ENCODE peak calls at places on chromosome 13, in seven cellular contexts. One of them, this sample, is unnamed.
A peak's percentile ranks its signal among the peaks of the same experiment; 100 is the strongest.

GRCh38 chr13:92463134-92463533 is 763.5 kb upstream of the GPC6 start:
- DNase-seq in NCI-H2081 treated with DMSO at 0.1 percent for 48 hours: peak; percentile 71
- DNase-seq in stimulated activated CD4-positive, alpha-beta T cell treated with anti-CD3 and anti-CD28 coated beads, TNF-alpha, amount 100 ng/mL, for 4 hours: no peak
- DNase-seq in omental fat pad: no peak
- DNase-seq in astrocyte: no peak
- DNase-seq in mesenteric fat pad: no peak
- DNase-seq in renal cortical epithelial cell: no peak
- DNase-seq in this sample: no peak

GRCh38 chr13:106616729-106617128 is 48.8 kb upstream of the ARGLU1 start:
- DNase-seq in NCI-H2081 treated with DMSO at 0.1 percent for 48 hours: no peak
- DNase-seq in omental fat pad: no peak
- DNase-seq in mesenteric fat pad: no peak
- DNase-seq in renal cortical epithelial cell: no peak
- DNase-seq in astrocyte: no peak
- DNase-seq in stimulated activated CD4-positive, alpha-beta T cell treated with anti-CD3 and anti-CD28 coated beads, TNF-alpha, amount 100 ng/mL, for 4 hours: no peak
- DNase-seq in this sample: no peak

GRCh38 chr13:113051641-113052040 is 54.0 kb upstream of the F7 start:
- DNase-seq in omental fat pad: no peak
- DNase-seq in astrocyte: no peak
- DNase-seq in NCI-H2081 treated with DMSO at 0.1 percent for 48 hours: no peak
- DNase-seq in mesenteric fat pad: no peak
- DNase-seq in renal cortical epithelial cell: no peak
- DNase-seq in stimulated activated CD4-positive, alpha-beta T cell treated with anti-CD3 and anti-CD28 coated beads, TNF-alpha, amount 100 ng/mL, for 4 hours: no peak
- DNase-seq in this sample: no peak

GRCh38 chr13:98938801-98939200 is 39.1 kb downstream of the DOCK9 start:
- DNase-seq in omental fat pad: no peak
- DNase-seq in astrocyte: no peak
- DNase-seq in renal cortical epithelial cell: no peak
- DNase-seq in NCI-H2081 treated with DMSO at 0.1 percent for 48 hours: no peak
- DNase-seq in mesenteric fat pad: no peak
- DNase-seq in stimulated activated CD4-positive, alpha-beta T cell treated with anti-CD3 and anti-CD28 coated beads, TNF-alpha, amount 100 ng/mL, for 4 hours: no peak
- DNase-seq in this sample: peak; percentile 63

GRCh38 chr13:75050419-75051066 is 431.4 kb downstream of the TBC1D4 start:
- DNase-seq in stimulated activated CD4-positive, alpha-beta T cell treated with anti-CD3 and anti-CD28 coated beads, TNF-alpha, amount 100 ng/mL, for 4 hours: no peak
- DNase-seq in omental fat pad: no peak
- DNase-seq in mesenteric fat pad: no peak
- DNase-seq in renal cortical epithelial cell: peak; percentile 88
- DNase-seq in NCI-H2081 treated with DMSO at 0.1 percent for 48 hours: no peak
- DNase-seq in astrocyte: peak; percentile 84
- DNase-seq in this sample: no peak

GRCh38 chr13:82625753-82626152 is 1256.5 kb downstream of the SLITRK1 start:
- DNase-seq in NCI-H2081 treated with DMSO at 0.1 percent for 48 hours: no peak
- DNase-seq in mesenteric fat pad: no peak
- DNase-seq in stimulated activated CD4-positive, alpha-beta T cell treated with anti-CD3 and anti-CD28 coated beads, TNF-alpha, amount 100 ng/mL, for 4 hours: no peak
- DNase-seq in omental fat pad: no peak
- DNase-seq in astrocyte: no peak
- DNase-seq in renal cortical epithelial cell: no peak
- DNase-seq in this sample: no peak

GRCh38 chr13:51643114-51643881 is 59.0 kb downstream of the WDFY2 start:
- DNase-seq in stimulated activated CD4-positive, alpha-beta T cell treated with anti-CD3 and anti-CD28 coated beads, TNF-alpha, amount 100 ng/mL, for 4 hours: no peak
- DNase-seq in mesenteric fat pad: no peak
- DNase-seq in omental fat pad: no peak
- DNase-seq in renal cortical epithelial cell: peak; percentile 94
- DNase-seq in astrocyte: peak; percentile 93
- DNase-seq in NCI-H2081 treated with DMSO at 0.1 percent for 48 hours: no peak
- DNase-seq in this sample: no peak

GRCh38 chr13:40980466-40980865 is 38.6 kb downstream of the ELF1 start:
- DNase-seq in mesenteric fat pad: no peak
- DNase-seq in renal cortical epithelial cell: no peak
- DNase-seq in omental fat pad: no peak
- DNase-seq in astrocyte: no peak
- DNase-seq in stimulated activated CD4-positive, alpha-beta T cell treated with anti-CD3 and anti-CD28 coated beads, TNF-alpha, amount 100 ng/mL, for 4 hours: no peak
- DNase-seq in NCI-H2081 treated with DMSO at 0.1 percent for 48 hours: no peak
- DNase-seq in this sample: no peak

GRCh38 chr13:85028035-85028434 is 771.2 kb downstream of the SLITRK6 start:
- DNase-seq in stimulated activated CD4-positive, alpha-beta T cell treated with anti-CD3 and anti-CD28 coated beads, TNF-alpha, amount 100 ng/mL, for 4 hours: no peak
- DNase-seq in mesenteric fat pad: no peak
- DNase-seq in NCI-H2081 treated with DMSO at 0.1 percent for 48 hours: no peak
- DNase-seq in renal cortical epithelial cell: no peak
- DNase-seq in omental fat pad: no peak
- DNase-seq in astrocyte: no peak
- DNase-seq in this sample: no peak

GRCh38 chr13:109243311-109243951 is 543.0 kb downstream of the IRS2 start:
- DNase-seq in omental fat pad: no peak
- DNase-seq in NCI-H2081 treated with DMSO at 0.1 percent for 48 hours: no peak
- DNase-seq in mesenteric fat pad: no peak
- DNase-seq in stimulated activated CD4-positive, alpha-beta T cell treated with anti-CD3 and anti-CD28 coated beads, TNF-alpha, amount 100 ng/mL, for 4 hours: no peak
- DNase-seq in renal cortical epithelial cell: peak; percentile 94
- DNase-seq in astrocyte: peak; percentile 97
- DNase-seq in this sample: no peak

GRCh38 chr13:80341098-80341701 is at the start of gene SPRY2:
- DNase-seq in stimulated activated CD4-positive, alpha-beta T cell treated with anti-CD3 and anti-CD28 coated beads, TNF-alpha, amount 100 ng/mL, for 4 hours: no peak
- DNase-seq in renal cortical epithelial cell: peak; percentile 90
- DNase-seq in NCI-H2081 treated with DMSO at 0.1 percent for 48 hours: peak; percentile 22
- DNase-seq in mesenteric fat pad: peak; percentile 96
- DNase-seq in astrocyte: peak; percentile 95
- DNase-seq in omental fat pad: peak; percentile 81
- DNase-seq in this sample: peak; percentile 85

GRCh38 chr13:51681037-51681678 is 96.9 kb downstream of the WDFY2 start:
- DNase-seq in omental fat pad: no peak
- DNase-seq in stimulated activated CD4-positive, alpha-beta T cell treated with anti-CD3 and anti-CD28 coated beads, TNF-alpha, amount 100 ng/mL, for 4 hours: no peak
- DNase-seq in mesenteric fat pad: no peak
- DNase-seq in NCI-H2081 treated with DMSO at 0.1 percent for 48 hours: no peak
- DNase-seq in astrocyte: peak; percentile 86
- DNase-seq in renal cortical epithelial cell: peak; percentile 69
- DNase-seq in this sample: no peak

GRCh38 chr13:106814389-106814903 is 246.5 kb upstream of the ARGLU1 start:
- DNase-seq in NCI-H2081 treated with DMSO at 0.1 percent for 48 hours: no peak
- DNase-seq in stimulated activated CD4-positive, alpha-beta T cell treated with anti-CD3 and anti-CD28 coated beads, TNF-alpha, amount 100 ng/mL, for 4 hours: no peak
- DNase-seq in mesenteric fat pad: no peak
- DNase-seq in renal cortical epithelial cell: no peak
- DNase-seq in astrocyte: no peak
- DNase-seq in omental fat pad: no peak
- DNase-seq in this sample: no peak

GRCh38 chr13:33057019-33057785 is 41.0 kb downstream of the KL start:
- DNase-seq in stimulated activated CD4-positive, alpha-beta T cell treated with anti-CD3 and anti-CD28 coated beads, TNF-alpha, amount 100 ng/mL, for 4 hours: no peak
- DNase-seq in renal cortical epithelial cell: peak; percentile 19
- DNase-seq in astrocyte: no peak
- DNase-seq in mesenteric fat pad: no peak
- DNase-seq in NCI-H2081 treated with DMSO at 0.1 percent for 48 hours: no peak
- DNase-seq in omental fat pad: no peak
- DNase-seq in this sample: no peak

GRCh38 chr13:96036515-96036914 is 16.7 kb downstream of the UGGT2 start:
- DNase-seq in astrocyte: no peak
- DNase-seq in NCI-H2081 treated with DMSO at 0.1 percent for 48 hours: no peak
- DNase-seq in mesenteric fat pad: no peak
- DNase-seq in renal cortical epithelial cell: no peak
- DNase-seq in omental fat pad: no peak
- DNase-seq in stimulated activated CD4-positive, alpha-beta T cell treated with anti-CD3 and anti-CD28 coated beads, TNF-alpha, amount 100 ng/mL, for 4 hours: no peak
- DNase-seq in this sample: no peak

GRCh38 chr13:32940601-32941000 is 75.6 kb upstream of the KL start:
- DNase-seq in omental fat pad: no peak
- DNase-seq in renal cortical epithelial cell: peak; percentile 47
- DNase-seq in astrocyte: peak; percentile 30
- DNase-seq in NCI-H2081 treated with DMSO at 0.1 percent for 48 hours: no peak
- DNase-seq in mesenteric fat pad: no peak
- DNase-seq in stimulated activated CD4-positive, alpha-beta T cell treated with anti-CD3 and anti-CD28 coated beads, TNF-alpha, amount 100 ng/mL, for 4 hours: no peak
- DNase-seq in this sample: no peak

GRCh38 chr13:113851826-113852535 is 11.9 kb downstream of the GAS6 start:
- DNase-seq in NCI-H2081 treated with DMSO at 0.1 percent for 48 hours: no peak
- DNase-seq in stimulated activated CD4-positive, alpha-beta T cell treated with anti-CD3 and anti-CD28 coated beads, TNF-alpha, amount 100 ng/mL, for 4 hours: no peak
- DNase-seq in astrocyte: no peak
- DNase-seq in mesenteric fat pad: peak; percentile 65
- DNase-seq in omental fat pad: peak; percentile 16
- DNase-seq in renal cortical epithelial cell: no peak
- DNase-seq in this sample: peak; percentile 31

GRCh38 chr13:46914341-46914740 is 17.5 kb upstream of the HTR2A start:
- DNase-seq in renal cortical epithelial cell: no peak
- DNase-seq in mesenteric fat pad: no peak
- DNase-seq in stimulated activated CD4-positive, alpha-beta T cell treated with anti-CD3 and anti-CD28 coated beads, TNF-alpha, amount 100 ng/mL, for 4 hours: no peak
- DNase-seq in NCI-H2081 treated with DMSO at 0.1 percent for 48 hours: no peak
- DNase-seq in omental fat pad: no peak
- DNase-seq in astrocyte: no peak
- DNase-seq in this sample: no peak

GRCh38 chr13:48790199-48790598 is 136.5 kb downstream of the CYSLTR2 start:
- DNase-seq in mesenteric fat pad: no peak
- DNase-seq in stimulated activated CD4-positive, alpha-beta T cell treated with anti-CD3 and anti-CD28 coated beads, TNF-alpha, amount 100 ng/mL, for 4 hours: no peak
- DNase-seq in omental fat pad: no peak
- DNase-seq in astrocyte: no peak
- DNase-seq in renal cortical epithelial cell: no peak
- DNase-seq in NCI-H2081 treated with DMSO at 0.1 percent for 48 hours: no peak
- DNase-seq in this sample: no peak

GRCh38 chr13:24225062-24225461 is 64.5 kb downstream of the SPATA13 start:
- DNase-seq in stimulated activated CD4-positive, alpha-beta T cell treated with anti-CD3 and anti-CD28 coated beads, TNF-alpha, amount 100 ng/mL, for 4 hours: no peak
- DNase-seq in renal cortical epithelial cell: no peak
- DNase-seq in omental fat pad: no peak
- DNase-seq in mesenteric fat pad: no peak
- DNase-seq in astrocyte: no peak
- DNase-seq in NCI-H2081 treated with DMSO at 0.1 percent for 48 hours: no peak
- DNase-seq in this sample: no peak

GRCh38 chr13:46641274-46642081 is 88.5 kb downstream of the LRCH1 start:
- DNase-seq in stimulated activated CD4-positive, alpha-beta T cell treated with anti-CD3 and anti-CD28 coated beads, TNF-alpha, amount 100 ng/mL, for 4 hours: no peak
- DNase-seq in omental fat pad: no peak
- DNase-seq in renal cortical epithelial cell: peak; percentile 81
- DNase-seq in mesenteric fat pad: no peak
- DNase-seq in astrocyte: no peak
- DNase-seq in NCI-H2081 treated with DMSO at 0.1 percent for 48 hours: no peak
- DNase-seq in this sample: no peak

GRCh38 chr13:59094149-59094548 is 1069.6 kb downstream of the DIAPH3 start:
- DNase-seq in NCI-H2081 treated with DMSO at 0.1 percent for 48 hours: no peak
- DNase-seq in stimulated activated CD4-positive, alpha-beta T cell treated with anti-CD3 and anti-CD28 coated beads, TNF-alpha, amount 100 ng/mL, for 4 hours: no peak
- DNase-seq in astrocyte: peak; percentile 29
- DNase-seq in mesenteric fat pad: no peak
- DNase-seq in omental fat pad: no peak
- DNase-seq in renal cortical epithelial cell: no peak
- DNase-seq in this sample: no peak

GRCh38 chr13:99585609-99586008 is 84.3 kb downstream of the TM9SF2 start:
- DNase-seq in omental fat pad: no peak
- DNase-seq in stimulated activated CD4-positive, alpha-beta T cell treated with anti-CD3 and anti-CD28 coated beads, TNF-alpha, amount 100 ng/mL, for 4 hours: no peak
- DNase-seq in mesenteric fat pad: no peak
- DNase-seq in renal cortical epithelial cell: no peak
- DNase-seq in astrocyte: no peak
- DNase-seq in NCI-H2081 treated with DMSO at 0.1 percent for 48 hours: no peak
- DNase-seq in this sample: no peak

GRCh38 chr13:40060318-40061007 is 405.0 kb downstream of the COG6 start:
- DNase-seq in stimulated activated CD4-positive, alpha-beta T cell treated with anti-CD3 and anti-CD28 coated beads, TNF-alpha, amount 100 ng/mL, for 4 hours: no peak
- DNase-seq in mesenteric fat pad: no peak
- DNase-seq in NCI-H2081 treated with DMSO at 0.1 percent for 48 hours: no peak
- DNase-seq in omental fat pad: peak; percentile 31
- DNase-seq in astrocyte: peak; percentile 93
- DNase-seq in renal cortical epithelial cell: peak; percentile 83
- DNase-seq in this sample: no peak

GRCh38 chr13:102227696-102228095 is 174.2 kb downstream of the FGF14 start:
- DNase-seq in NCI-H2081 treated with DMSO at 0.1 percent for 48 hours: no peak
- DNase-seq in mesenteric fat pad: no peak
- DNase-seq in stimulated activated CD4-positive, alpha-beta T cell treated with anti-CD3 and anti-CD28 coated beads, TNF-alpha, amount 100 ng/mL, for 4 hours: no peak
- DNase-seq in renal cortical epithelial cell: no peak
- DNase-seq in omental fat pad: no peak
- DNase-seq in astrocyte: no peak
- DNase-seq in this sample: no peak

GRCh38 chr13:48412100-48412556 is 785 bp downstream of the LPAR6 start:
- DNase-seq in NCI-H2081 treated with DMSO at 0.1 percent for 48 hours: no peak
- DNase-seq in omental fat pad: no peak
- DNase-seq in stimulated activated CD4-positive, alpha-beta T cell treated with anti-CD3 and anti-CD28 coated beads, TNF-alpha, amount 100 ng/mL, for 4 hours: no peak
- DNase-seq in renal cortical epithelial cell: no peak
- DNase-seq in mesenteric fat pad: no peak
- DNase-seq in astrocyte: no peak
- DNase-seq in this sample: no peak

GRCh38 chr13:23871616-23872220 is 17.5 kb downstream of the MIPEP start:
- DNase-seq in renal cortical epithelial cell: peak; percentile 63
- DNase-seq in mesenteric fat pad: no peak
- DNase-seq in astrocyte: peak; percentile 30
- DNase-seq in omental fat pad: no peak
- DNase-seq in NCI-H2081 treated with DMSO at 0.1 percent for 48 hours: no peak
- DNase-seq in stimulated activated CD4-positive, alpha-beta T cell treated with anti-CD3 and anti-CD28 coated beads, TNF-alpha, amount 100 ng/mL, for 4 hours: no peak
- DNase-seq in this sample: no peak

GRCh38 chr13:20767309-20767943 is 6.3 kb downstream of the EEF1AKMT1 start:
- DNase-seq in omental fat pad: no peak
- DNase-seq in NCI-H2081 treated with DMSO at 0.1 percent for 48 hours: no peak
- DNase-seq in stimulated activated CD4-positive, alpha-beta T cell treated with anti-CD3 and anti-CD28 coated beads, TNF-alpha, amount 100 ng/mL, for 4 hours: no peak
- DNase-seq in renal cortical epithelial cell: no peak
- DNase-seq in astrocyte: no peak
- DNase-seq in mesenteric fat pad: no peak
- DNase-seq in this sample: no peak